ENCODE peak calls at places on chromosomes 7 and 10, in six cellular contexts. One of them, this sample, is unnamed.
A peak's percentile ranks its signal among the peaks of the same experiment; 100 is the strongest.

GRCh38 chr7:121336579-121336978 is 7.8 kb downstream of the WNT16 start:
- DNase-seq in H1: no peak
- DNase-seq in HL-60: no peak
- DNase-seq in K562: no peak
- DNase-seq in GM12878: no peak
- DNase-seq in SK-N-SH: no peak
- DNase-seq in this sample: no peak

GRCh38 chr10:124685251-124685650 is 58.9 kb downstream of the FAM53B start:
- DNase-seq in SK-N-SH: no peak
- DNase-seq in HL-60: no peak
- DNase-seq in H1: no peak
- DNase-seq in GM12878: no peak
- DNase-seq in K562: no peak
- DNase-seq in this sample: no peak

GRCh38 chr10:93039721-93040120 is 20.9 kb upstream of the CYP26C1 start:
- DNase-seq in SK-N-SH: no peak
- DNase-seq in HL-60: no peak
- DNase-seq in GM12878: peak; percentile 16
- DNase-seq in H1: no peak
- DNase-seq in K562: no peak
- DNase-seq in this sample: peak; percentile 31

GRCh38 chr7:45625067-45625466 is 50.9 kb downstream of the ADCY1 start:
- DNase-seq in GM12878: no peak
- DNase-seq in H1: no peak
- DNase-seq in HL-60: no peak
- DNase-seq in K562: no peak
- DNase-seq in SK-N-SH: no peak
- DNase-seq in this sample: no peak

GRCh38 chr7:157008206-157009169 is 2.0 kb downstream of the MNX1 start:
- DNase-seq in SK-N-SH: peak; percentile 49
- DNase-seq in H1: peak; percentile 59
- DNase-seq in K562: no peak
- DNase-seq in HL-60: no peak
- DNase-seq in GM12878: no peak
- DNase-seq in this sample: no peak

GRCh38 chr7:46201966-46202365 is 280.9 kb upstream of the IGFBP3 start:
- DNase-seq in K562: no peak
- DNase-seq in H1: no peak
- DNase-seq in SK-N-SH: no peak
- DNase-seq in GM12878: no peak
- DNase-seq in HL-60: no peak
- DNase-seq in this sample: no peak

GRCh38 chr7:99314504-99314903 is 11.2 kb upstream of the ARPC1A start:
- DNase-seq in K562: no peak
- DNase-seq in SK-N-SH: no peak
- DNase-seq in H1: no peak
- DNase-seq in HL-60: no peak
- DNase-seq in GM12878: peak; percentile 15
- DNase-seq in this sample: no peak

GRCh38 chr7:582931-583330 is 63.3 kb upstream of the PDGFA start:
- DNase-seq in K562: no peak
- DNase-seq in SK-N-SH: no peak
- DNase-seq in H1: no peak
- DNase-seq in HL-60: no peak
- DNase-seq in GM12878: no peak
- DNase-seq in this sample: no peak

GRCh38 chr7:149880871-149881301 is 7.1 kb downstream of the ATP6V0E2 start:
- DNase-seq in GM12878: no peak
- DNase-seq in K562: no peak
- DNase-seq in SK-N-SH: no peak
- DNase-seq in H1: no peak
- DNase-seq in HL-60: no peak
- DNase-seq in this sample: no peak

GRCh38 chr10:6406220-6407033 is 173.6 kb downstream of the PRKCQ start:
- DNase-seq in HL-60: no peak
- DNase-seq in H1: no peak
- DNase-seq in K562: peak; percentile 36
- DNase-seq in GM12878: no peak
- DNase-seq in SK-N-SH: peak; percentile 39
- DNase-seq in this sample: peak; percentile 8

GRCh38 chr10:89923661-89924060 is 222.3 kb downstream of the KIF20B start:
- DNase-seq in HL-60: no peak
- DNase-seq in GM12878: no peak
- DNase-seq in K562: no peak
- DNase-seq in SK-N-SH: no peak
- DNase-seq in H1: no peak
- DNase-seq in this sample: no peak

GRCh38 chr7:191105-192034 is 1.0 kb upstream of the FAM20C start:
- DNase-seq in H1: no peak
- DNase-seq in GM12878: no peak
- DNase-seq in HL-60: peak; percentile 58
- DNase-seq in SK-N-SH: peak; percentile 69
- DNase-seq in K562: no peak
- DNase-seq in this sample: no peak

GRCh38 chr7:38178004-38178694 is at the start of gene STARD3NL:
- DNase-seq in K562: peak; percentile 97
- DNase-seq in HL-60: peak; percentile 100
- DNase-seq in SK-N-SH: peak; percentile 99
- DNase-seq in H1: peak; percentile 90
- DNase-seq in GM12878: peak; percentile 100
- DNase-seq in this sample: peak; percentile 99

GRCh38 chr10:115278294-115278693 is 185.1 kb downstream of the ATRNL1 start:
- DNase-seq in K562: no peak
- DNase-seq in HL-60: no peak
- DNase-seq in H1: no peak
- DNase-seq in GM12878: no peak
- DNase-seq in SK-N-SH: no peak
- DNase-seq in this sample: no peak
- TF ChIP-seq GABPA in K562: no peak
- TF ChIP-seq GABPA in HL-60: peak; percentile 36
- TF ChIP-seq GABPA in H1: no peak
- TF ChIP-seq GABPA in GM12878: peak; percentile 32
- TF ChIP-seq GABPA in SK-N-SH: no peak
- TF ChIP-seq GABPA in this sample: no peak

DNA sequence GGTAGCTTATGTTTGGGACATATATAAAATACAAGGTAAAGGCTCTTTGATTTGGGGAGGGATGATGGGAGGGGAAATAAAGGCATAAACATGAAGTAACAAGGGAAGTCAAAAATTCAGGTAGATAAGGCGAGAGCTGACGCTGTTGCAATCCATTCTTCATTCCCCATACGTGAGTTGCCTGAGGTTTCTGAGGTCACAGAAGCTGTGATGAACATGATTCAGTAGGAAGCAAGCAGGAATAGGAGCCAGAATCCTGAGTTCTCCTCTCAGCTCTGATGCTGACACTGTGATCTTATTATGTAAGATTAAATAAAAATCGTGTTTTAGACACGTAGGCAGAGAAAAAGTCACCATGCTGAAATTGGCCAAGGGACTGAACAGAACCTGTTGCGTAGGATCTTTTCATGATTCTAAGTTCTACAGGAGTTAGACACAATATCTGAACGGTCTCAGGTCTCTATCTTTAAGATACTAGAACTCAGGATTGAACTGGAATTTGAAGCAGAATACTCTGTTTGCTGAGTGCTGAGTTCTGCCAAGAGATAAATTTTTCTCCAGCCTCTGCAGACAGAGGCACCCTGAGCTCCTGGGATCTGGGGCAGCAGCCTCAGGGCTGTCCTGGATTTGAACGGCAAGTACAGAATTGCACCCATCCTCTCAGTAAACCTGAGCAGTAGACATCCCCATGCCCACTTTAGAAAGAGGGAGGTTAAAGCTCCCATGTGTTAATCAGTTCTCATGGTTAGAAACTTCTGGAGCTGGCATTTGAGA is 21.0 kb downstream of the KLF6 start:
- DNase-seq in K562: no peak
- DNase-seq in SK-N-SH: no peak
- DNase-seq in HL-60: no peak
- DNase-seq in GM12878: no peak
- DNase-seq in H1: no peak
- DNase-seq in this sample: no peak
- H3K4me3 ChIP-seq in K562: no peak overlapping the region
- H3K4me3 ChIP-seq in SK-N-SH: no peak overlapping the region
- H3K4me3 ChIP-seq in HL-60: no peak overlapping the region
- H3K4me3 ChIP-seq in GM12878: no peak overlapping the region
- H3K4me3 ChIP-seq in H1: no peak overlapping the region
- H3K4me3 ChIP-seq in this sample: peak overlapping the region; percentile 20

DNA sequence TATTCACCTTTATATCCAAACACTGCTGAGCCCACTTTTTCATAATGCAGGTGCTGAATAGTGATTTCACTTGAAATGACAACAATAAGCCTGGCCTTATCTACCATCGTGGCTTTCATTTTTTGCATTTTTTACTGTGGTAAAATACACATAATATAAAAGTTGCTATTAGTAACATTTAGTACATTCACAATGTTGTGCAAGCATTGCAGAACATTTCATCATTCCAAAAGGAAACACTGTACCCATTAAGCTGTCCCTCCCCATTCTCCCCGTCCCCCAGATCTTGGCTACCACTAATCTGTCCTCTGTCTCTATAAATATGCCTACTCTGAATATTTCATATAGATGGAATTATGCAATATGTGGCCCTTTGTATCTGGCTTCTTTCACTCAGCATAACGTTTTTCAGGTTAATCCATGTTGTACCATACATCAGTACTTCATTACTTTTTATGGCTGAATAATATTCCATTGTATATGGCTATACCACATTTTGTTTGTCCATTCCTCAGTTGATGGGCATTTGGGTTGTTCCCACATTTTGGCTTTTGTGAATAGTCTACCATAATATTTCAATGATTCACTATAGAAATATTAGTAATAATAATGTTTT is 68.5 kb upstream of the ARID5B start:
- DNase-seq in H1: no peak
- DNase-seq in HL-60: no peak
- DNase-seq in K562: no peak
- DNase-seq in GM12878: no peak
- DNase-seq in SK-N-SH: no peak
- DNase-seq in this sample: no peak
- TF ChIP-seq GABPA in H1: no peak
- TF ChIP-seq GABPA in HL-60: no peak
- TF ChIP-seq GABPA in K562: no peak
- TF ChIP-seq GABPA in GM12878: no peak
- TF ChIP-seq GABPA in SK-N-SH: no peak
- TF ChIP-seq GABPA in this sample: no peak

DNA sequence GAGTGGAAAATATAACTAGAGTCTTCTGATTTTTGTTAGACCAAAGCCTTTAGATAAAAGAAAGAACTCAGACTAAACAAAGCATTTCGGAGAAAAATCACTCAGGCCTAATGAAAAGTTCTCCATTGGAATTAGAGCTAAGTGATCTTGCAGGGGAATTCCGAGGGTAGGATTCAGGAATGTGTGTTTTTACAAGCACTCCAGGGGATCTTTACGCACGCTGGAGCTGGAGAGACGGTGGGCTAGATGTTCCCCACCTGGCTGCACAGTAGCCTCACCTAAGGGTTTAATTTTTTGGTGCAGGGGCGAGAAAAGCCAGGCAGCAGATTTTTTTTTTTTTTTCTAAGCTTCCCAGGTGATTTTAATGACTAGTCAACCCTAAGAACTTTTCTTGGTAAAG is 7.9 kb upstream of the PAPSS2 start:
- DNase-seq in H1: no peak
- DNase-seq in K562: no peak
- DNase-seq in GM12878: no peak
- DNase-seq in HL-60: no peak
- DNase-seq in SK-N-SH: no peak
- DNase-seq in this sample: no peak
- H3K4me3 ChIP-seq in H1: no peak overlapping the region
- H3K4me3 ChIP-seq in K562: no peak overlapping the region
- H3K4me3 ChIP-seq in GM12878: no peak overlapping the region
- H3K4me3 ChIP-seq in HL-60: no peak overlapping the region
- H3K4me3 ChIP-seq in SK-N-SH: no peak overlapping the region
- H3K4me3 ChIP-seq in this sample: no peak overlapping the region